ENCODE peak calls at places on chromosomes 5 and 9, in five cellular contexts. S is stimulated activated CD4-positive, alpha-beta T cell treated with anti-CD3 and anti-CD28 coated beads, Interleukin-4, amount 100 ng/mL, for 4 hours; P is GM20000; I is AG20443; H is aorta. D is an unnamed sample.

GRCh38 chr5:180294913-180295555 is 3.2 kb upstream of the MAPK9 start:
- DNase-seq in I (no peak), P (no peak), S (no peak), H (no peak), D (no peak)

GRCh38 chr5:74653991-74654390 is 13.5 kb upstream of the ENC1 start:
- DNase-seq in P (no peak), H (no peak), I (no peak), S (no peak), D (no peak)

GRCh38 chr9:20621553-20622329 is 558 bp downstream of the MLLT3 start:
- DNase-seq in P (peak), I (peak), S (peak), H (peak), D (peak)

GRCh38 chr5:157855404-157855994 is 3.4 kb downstream of the CLINT1 start:
- DNase-seq in I (peak), H (no peak), P (no peak), S (no peak), D (peak)

GRCh38 chr9:135865531-135865930 is 41.8 kb downstream of the CAMSAP1 start:
- DNase-seq in H (no peak), I (no peak), S (no peak), P (no peak), D (no peak)

GRCh38 chr5:156597276-156597675 is 252.8 kb upstream of the PPP1R2B start:
- DNase-seq in P (no peak), S (no peak), H (no peak), I (no peak), D (no peak)

GRCh38 chr5:96024683-96025475 is 63.2 kb upstream of the ELL2 start:
- DNase-seq in H (no peak), P (no peak), I (no peak), S (no peak), D (no peak)

GRCh38 chr9:97985058-97985861 is 2.1 kb downstream of the ANP32B start:
- DNase-seq in H (peak), S (peak), I (no peak), P (no peak), D (peak)

GRCh38 chr5:103228588-103228987 is 30.0 kb upstream of the MACIR start:
- DNase-seq in P (no peak), S (no peak), I (no peak), H (no peak), D (peak)

GRCh38 chr5:2184563-2185540 is 302.1 kb upstream of the IRX4 start:
- DNase-seq in P (no peak), H (peak), I (no peak), S (no peak), D (no peak)

GRCh38 chr5:179919487-179920060 is 11.9 kb upstream of the TBC1D9B start:
- DNase-seq in S (no peak), I (no peak), P (no peak), H (no peak), D (no peak)

GRCh38 chr5:155193483-155194107 is 180.0 kb downstream of the KIF4B start:
- DNase-seq in S (no peak), I (no peak), P (no peak), H (no peak), D (no peak)

GRCh38 chr5:38608877-38609276 is 52.4 kb upstream of the LIFR start:
- DNase-seq in S (no peak), H (no peak), I (no peak), P (no peak), D (no peak)

GRCh38 chr9:134350416-134350994 is 24.2 kb downstream of the RXRA start:
- DNase-seq in I (no peak), S (no peak), H (no peak), P (no peak), D (no peak)

GRCh38 chr9:627571-627970 is 213.9 kb upstream of the DMRT1 start:
- DNase-seq in S (no peak), I (no peak), H (no peak), P (no peak), D (no peak)